ENCODE peak calls at places on chromosome 12, in nine cellular contexts. D is GM13976; X is prostate gland; K is stomach; Y is activated CD4-positive, alpha-beta T cell treated with anti-CD3 and anti-CD28 coated beads for 1 hour; F is T-cell; O is stimulated activated CD4-positive, alpha-beta T cell treated with anti-CD3 and anti-CD28 coated beads, TNF-alpha, amount 100 ng/mL, for 48 hours; B is NCI-H345; W is fibroblast of mammary gland. J is an unnamed sample.
A peak's percentile ranks its signal among the peaks of the same experiment; 100 is the strongest.

GRCh38 chr12:112408621-112409020 is 784 bp downstream of the RPL6 start:
- DNase-seq in B (no peak), F (no peak), X (no peak), Y (no peak), O (no peak), K (no peak), D (peak; percentile 32), W (no peak), J (no peak)

GRCh38 chr12:44812062-44812461 is 64.1 kb downstream of the NELL2 start:
- DNase-seq in B (no peak), D (no peak), K (no peak), O (peak; percentile 30), W (peak; percentile 1), Y (no peak), X (no peak), F (peak; percentile 54), J (no peak)

GRCh38 chr12:114681149-114681849 is 2.7 kb downstream of the TBX3 start:
- DNase-seq in F (no peak), B (no peak), D (no peak), X (no peak), O (no peak), K (no peak), Y (no peak), W (peak; percentile 49), J (no peak)

GRCh38 chr12:69648476-69648875 is 37.8 kb upstream of the LRRC10 start:
- DNase-seq in B (no peak), F (no peak), W (peak; percentile 95), O (no peak), X (no peak), Y (no peak), K (no peak), D (no peak), J (no peak)

GRCh38 chr12:131619106-131619642 is 91.7 kb upstream of the SFSWAP start:
- DNase-seq in X (no peak), B (no peak), W (no peak), Y (no peak), F (no peak), D (no peak), K (no peak), O (no peak), J (no peak)

GRCh38 chr12:121050725-121051124 is 11.7 kb upstream of the OASL start:
- DNase-seq in K (no peak), Y (no peak), O (no peak), F (no peak), D (no peak), B (no peak), X (no peak), W (peak; percentile 31), J (no peak)

GRCh38 chr12:18430425-18431048 is 169.2 kb downstream of the PIK3C2G start:
- DNase-seq in B (peak; percentile 17), Y (no peak), O (no peak), K (peak; percentile 40), X (peak; percentile 9), W (peak; percentile 71), F (no peak), D (peak; percentile 20), J (no peak)

GRCh38 chr12:91307957-91308705 is 125.5 kb upstream of the DCN start:
- DNase-seq in W (no peak), O (no peak), X (no peak), Y (no peak), K (no peak), F (no peak), B (no peak), D (no peak), J (no peak)

GRCh38 chr12:131194166-131194565 is 240.5 kb downstream of the ADGRD1 start:
- DNase-seq in B (no peak), X (no peak), W (no peak), K (no peak), D (no peak), O (no peak), F (no peak), Y (no peak), J (no peak)

GRCh38 chr12:49968431-49968830 is 4.3 kb upstream of the AQP6 start:
- DNase-seq in Y (no peak), K (no peak), F (no peak), W (no peak), D (no peak), O (no peak), B (no peak), X (no peak), J (no peak)

GRCh38 chr12:113202300-113203075 is 17.0 kb downstream of the RITA1 start:
- DNase-seq in O (no peak), D (peak; percentile 6), B (no peak), Y (no peak), X (no peak), K (no peak), W (no peak), F (no peak), J (no peak)

GRCh38 chr12:22037952-22038351 is 8.1 kb upstream of the CMAS start:
- DNase-seq in F (no peak), B (no peak), O (no peak), Y (no peak), W (no peak), K (no peak), X (no peak), D (no peak), J (no peak)